ENCODE peak calls at places on chromosomes 6 and 20, in six cellular contexts. G, W, S, F, N and U are unnamed samples.

GRCh38 chr20:24673678-24674570 is 204.5 kb downstream of the SYNDIG1 start:
- DNase-seq in N (peak; percentile 70), W (peak; percentile 64), F (no peak), S (no peak), G (no peak), U (no peak)

GRCh38 chr20:48171626-48172025 is 386.3 kb upstream of the SULF2 start:
- DNase-seq in W (no peak), N (no peak), F (no peak), S (no peak), G (no peak), U (no peak)

GRCh38 chr6:138795809-138796469 is at the start of gene ECT2L:
- DNase-seq in S (peak; percentile 69), N (peak; percentile 46), G (no peak), W (peak; percentile 68), F (peak; percentile 83), U (peak; percentile 78)

GRCh38 chr6:42296614-42297013 is 79.0 kb upstream of the MRPS10 start:
- DNase-seq in G (no peak), F (no peak), N (no peak), W (peak; percentile 25), S (no peak), U (no peak)

GRCh38 chr6:10532392-10532791 is 11.2 kb downstream of the GCNT2 start:
- DNase-seq in S (no peak), W (no peak), G (no peak), F (no peak), N (no peak), U (no peak)

GRCh38 chr6:149458196-149458595 is 26.6 kb downstream of the ZC3H12D start:
- DNase-seq in N (no peak), F (no peak), W (no peak), G (no peak), S (no peak), U (no peak)

GRCh38 chr6:138160329-138161117 is 1.2 kb upstream of the ARFGEF3 start:
- DNase-seq in N (no peak), S (no peak), G (no peak), W (no peak), F (no peak), U (no peak)

GRCh38 chr20:50744143-50744792 is 12.9 kb downstream of the PARD6B start:
- DNase-seq in S (peak; percentile 63), F (peak; percentile 68), W (peak; percentile 91), N (peak; percentile 91), G (no peak), U (peak; percentile 38)

GRCh38 chr6:154548130-154548830 is 37.8 kb upstream of the CNKSR3 start:
- DNase-seq in G (no peak), W (peak; percentile 72), F (no peak), S (peak; percentile 41), N (peak; percentile 64), U (peak; percentile 60)

GRCh38 chr6:27775796-27776184 is 136.4 kb downstream of the OR2B2 start:
- DNase-seq in F (peak; percentile 67), N (no peak), S (peak; percentile 71), G (no peak), W (no peak), U (no peak)
- TF ChIP-seq CTCF in F (no peak), N (no peak), S (no peak), G (no peak), W (no peak), U (no peak)

DNA sequence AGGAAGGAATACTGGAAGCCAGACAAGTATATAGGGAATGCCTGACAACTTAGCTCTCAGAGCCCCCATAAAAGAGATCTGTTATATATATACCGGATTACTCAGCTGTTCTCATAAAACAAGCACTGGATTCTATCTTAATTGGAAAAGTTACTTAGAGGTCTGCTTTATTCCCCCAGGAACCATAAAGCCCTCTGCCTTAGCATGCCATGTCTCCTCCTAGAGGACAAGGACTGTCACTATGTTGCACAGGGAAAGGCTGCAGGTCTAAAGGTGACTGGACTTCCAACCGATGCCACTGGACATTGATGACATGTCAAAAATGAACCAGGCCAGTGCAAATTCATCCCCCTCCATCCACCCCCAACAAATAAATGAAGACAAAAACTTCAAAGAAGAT is 6.4 kb downstream of the EXOC2 start:
- DNase-seq in S (no peak), W (peak; percentile 48), N (no peak), G (no peak), F (no peak), U (no peak)
- TF ChIP-seq CTCF in S (no peak), W (no peak), N (peak; percentile 31), G (no peak), F (no peak), U (peak; percentile 24)

DNA sequence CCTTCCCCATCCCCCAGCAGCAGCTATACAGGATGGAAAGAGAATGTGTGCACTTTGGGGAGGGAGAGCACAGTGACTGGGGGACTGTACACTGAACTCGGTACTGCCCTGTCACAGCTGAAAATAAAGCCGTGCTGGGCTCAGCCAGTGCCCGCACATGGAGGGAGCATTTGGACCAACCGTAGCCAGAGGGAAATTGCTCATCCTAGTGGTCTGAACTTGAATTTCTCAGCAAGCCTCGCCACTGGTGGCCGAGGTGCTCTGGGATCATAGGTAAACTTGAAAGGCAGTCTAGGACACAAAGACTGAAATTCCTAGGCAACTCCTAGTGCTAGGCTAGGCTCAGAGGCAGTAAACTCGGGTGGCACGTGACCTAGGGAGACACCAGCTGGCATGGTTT is 61.0 kb downstream of the DZANK1 start:
- DNase-seq in S (no peak), W (no peak), G (no peak), F (no peak), N (no peak), U (no peak)
- TF ChIP-seq CTCF in S (no peak), W (no peak), G (no peak), F (no peak), N (no peak), U (no peak)

GRCh38 chr6:109381747-109382575 is at the start of gene CD164:
- DNase-seq in W (peak; percentile 95), N (peak; percentile 95), F (peak; percentile 94), S (peak; percentile 95), G (peak; percentile 98), U (peak; percentile 92)

GRCh38 chr6:109379706-109380105 is 2.6 kb downstream of the CD164 start:
- DNase-seq in F (no peak), W (no peak), G (no peak), N (no peak), S (no peak), U (no peak)

GRCh38 chr6:109381007-109381746 is 1.1 kb downstream of the CD164 start:
- DNase-seq in N (no peak), W (peak; percentile 39), F (no peak), S (peak; percentile 32), G (peak; percentile 22), U (no peak)

GRCh38 chr6:109383438-109383940 is 1.2 kb upstream of the CD164 start:
- DNase-seq in W (no peak), N (no peak), F (no peak), S (no peak), G (no peak), U (no peak)

GRCh38 chr6:109382576-109383437 is 540 bp upstream of the CD164 start:
- DNase-seq in G (peak; percentile 88), S (peak; percentile 95), F (peak; percentile 94), W (peak; percentile 95), N (peak; percentile 95), U (peak; percentile 85)
- TF ChIP-seq CTCF in G (peak; percentile 79), S (no peak), F (peak; percentile 66), W (peak; percentile 26), N (peak; percentile 45), U (peak; percentile 43)

DNA sequence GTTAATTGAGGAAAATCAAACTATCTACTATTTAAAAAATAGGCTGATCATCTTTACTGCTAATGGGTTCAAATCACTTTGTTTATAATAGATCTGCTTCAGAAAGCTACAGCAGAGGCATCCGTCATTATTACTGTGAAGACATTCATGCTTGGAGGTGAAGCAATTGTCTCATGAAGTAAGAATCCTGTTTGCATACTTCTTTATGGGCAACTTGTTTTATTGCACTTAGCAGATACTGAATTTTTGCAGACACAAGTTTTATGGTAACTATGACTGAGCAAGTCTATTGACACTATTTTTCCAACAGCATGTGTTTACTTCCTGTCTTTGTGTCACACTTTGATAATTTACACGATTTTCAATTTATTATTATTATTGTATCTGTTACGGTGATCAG is 573.9 kb downstream of the RFPL4B start:
- DNase-seq in N (no peak), S (no peak), F (no peak), W (no peak), G (no peak), U (no peak)
- TF ChIP-seq CTCF in N (no peak), S (no peak), F (no peak), W (no peak), G (no peak), U (no peak)

DNA sequence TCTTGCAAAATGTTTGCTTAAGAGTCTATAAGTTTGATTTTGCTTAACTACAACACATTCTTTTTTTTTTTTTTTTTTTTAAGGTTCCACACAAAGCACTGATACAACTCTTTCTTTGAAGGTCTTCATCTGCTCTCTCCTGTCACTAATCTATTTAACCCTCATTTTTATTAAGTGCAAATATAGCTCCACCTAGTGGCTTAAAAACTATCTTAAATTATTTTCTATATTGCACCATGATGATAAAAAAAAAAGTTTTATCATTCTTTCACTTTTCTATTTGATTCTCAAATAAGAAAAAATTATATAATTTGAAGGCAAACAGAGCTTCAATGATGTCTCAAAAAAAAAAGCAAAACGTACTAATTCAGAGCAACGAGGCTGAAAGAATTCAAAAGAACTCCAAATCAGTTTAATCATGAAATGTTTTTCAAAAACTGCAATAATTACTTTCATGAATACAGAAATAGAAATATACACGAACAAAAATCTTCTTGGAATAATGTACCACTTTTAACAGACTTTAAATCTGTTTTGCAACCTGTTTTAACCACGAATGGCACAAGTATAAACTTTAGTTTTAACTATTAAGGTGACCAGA is 12.8 kb downstream of the ESF1 start:
- DNase-seq in N (peak; percentile 48), S (no peak), F (no peak), W (peak; percentile 52), G (peak; percentile 22), U (no peak)
- TF ChIP-seq CTCF in N (peak; percentile 34), S (no peak), F (peak; percentile 44), W (no peak), G (peak; percentile 89), U (peak; percentile 55)

GRCh38 chr6:169751242-169752073 is at the start of the genes DYNLT2 and ERMARD:
- DNase-seq in W (peak; percentile 93), G (peak; percentile 93), N (peak; percentile 95), F (peak; percentile 96), S (peak; percentile 96), U (peak; percentile 94)
- TF ChIP-seq CTCF in W (no peak), G (no peak), N (no peak), F (peak; percentile 41), S (no peak), U (no peak)

GRCh38 chr20:3659492-3660261 is 3.5 kb downstream of the GFRA4 start:
- DNase-seq in N (no peak), G (no peak), F (no peak), W (no peak), S (no peak), U (no peak)
- TF ChIP-seq CTCF in N (no peak), G (no peak), F (no peak), W (no peak), S (no peak), U (no peak)

DNA sequence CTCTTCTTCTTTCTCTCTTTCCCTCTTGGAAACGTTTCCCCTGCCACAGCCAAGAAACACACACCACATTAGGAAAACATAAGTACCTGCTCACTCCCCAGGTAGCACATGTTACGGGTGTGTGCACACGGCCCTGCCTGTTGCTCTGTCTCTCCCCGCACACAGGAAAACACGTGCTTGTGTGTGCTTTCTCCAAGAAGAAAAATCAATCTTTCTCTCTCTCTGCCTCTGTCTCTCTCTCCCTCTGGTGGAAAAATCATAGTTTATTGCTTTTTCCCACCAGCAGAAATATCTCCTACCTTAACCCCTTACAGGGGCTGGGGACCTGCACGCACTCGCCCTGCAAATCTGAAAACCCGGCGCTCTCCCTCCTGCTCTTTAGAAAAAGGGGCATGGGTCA is 102.3 kb downstream of the EDN3 start:
- DNase-seq in F (no peak), S (peak; percentile 31), W (no peak), N (no peak), G (no peak), U (no peak)
- TF ChIP-seq CTCF in F (no peak), S (no peak), W (no peak), N (no peak), G (no peak), U (no peak)